ENCODE peak calls at places on chromosomes 4 and X, in eight cellular contexts. One of them, this sample, is unnamed.

GRCh38 chr4:8296491-8296890 is 26.9 kb downstream of the HTRA3 start:
- DNase-seq in endothelial cell: no peak
- DNase-seq in HFF-Myc: no peak
- DNase-seq in adrenal gland: no peak
- DNase-seq in GM13976: no peak
- DNase-seq in GM13977: no peak
- DNase-seq in pancreas: no peak
- DNase-seq in endothelial cell of umbilical vein: no peak
- DNase-seq in this sample: peak; percentile 19

GRCh38 chr4:40330536-40330935 is 4.6 kb upstream of the CHRNA9 start:
- DNase-seq in GM13977: no peak
- DNase-seq in endothelial cell of umbilical vein: peak; percentile 47
- DNase-seq in HFF-Myc: no peak
- DNase-seq in endothelial cell: no peak
- DNase-seq in pancreas: no peak
- DNase-seq in adrenal gland: no peak
- DNase-seq in GM13976: no peak
- DNase-seq in this sample: no peak

GRCh38 chrX:46953597-46953996 is 41.4 kb downstream of the JADE3 start:
- DNase-seq in endothelial cell of umbilical vein: peak; percentile 64
- DNase-seq in GM13977: no peak
- DNase-seq in endothelial cell: no peak
- DNase-seq in GM13976: peak; percentile 10
- DNase-seq in HFF-Myc: no peak
- DNase-seq in pancreas: no peak
- DNase-seq in adrenal gland: no peak
- DNase-seq in this sample: no peak

GRCh38 chr4:40629401-40630334 is at the start of gene RBM47:
- DNase-seq in endothelial cell of umbilical vein: peak; percentile 6
- DNase-seq in pancreas: peak; percentile 93
- DNase-seq in endothelial cell: peak; percentile 59
- DNase-seq in GM13976: peak; percentile 67
- DNase-seq in GM13977: peak; percentile 59
- DNase-seq in adrenal gland: peak; percentile 84
- DNase-seq in HFF-Myc: no peak
- DNase-seq in this sample: peak; percentile 73

GRCh38 chr4:26171953-26172352 is 148.9 kb upstream of the RBPJ start:
- DNase-seq in adrenal gland: no peak
- DNase-seq in GM13977: no peak
- DNase-seq in endothelial cell of umbilical vein: no peak
- DNase-seq in pancreas: no peak
- DNase-seq in HFF-Myc: no peak
- DNase-seq in GM13976: no peak
- DNase-seq in endothelial cell: no peak
- DNase-seq in this sample: no peak

GRCh38 chr4:3442959-3443749 is 1.4 kb downstream of the HGFAC start:
- DNase-seq in endothelial cell: peak; percentile 77
- DNase-seq in GM13977: peak; percentile 96
- DNase-seq in GM13976: peak; percentile 95
- DNase-seq in HFF-Myc: no peak
- DNase-seq in adrenal gland: peak; percentile 46
- DNase-seq in pancreas: peak; percentile 85
- DNase-seq in endothelial cell of umbilical vein: peak; percentile 27
- DNase-seq in this sample: no peak

GRCh38 chr4:110617095-110617494 is 5.8 kb downstream of the PITX2 start:
- DNase-seq in GM13977: no peak
- DNase-seq in pancreas: no peak
- DNase-seq in endothelial cell: no peak
- DNase-seq in endothelial cell of umbilical vein: no peak
- DNase-seq in adrenal gland: no peak
- DNase-seq in HFF-Myc: no peak
- DNase-seq in GM13976: no peak
- DNase-seq in this sample: no peak

GRCh38 chrX:78708171-78708570 is 39.3 kb upstream of the LPAR4 start:
- DNase-seq in endothelial cell: peak; percentile 4
- DNase-seq in adrenal gland: no peak
- DNase-seq in HFF-Myc: peak; percentile 16
- DNase-seq in pancreas: no peak
- DNase-seq in GM13976: no peak
- DNase-seq in endothelial cell of umbilical vein: peak; percentile 33
- DNase-seq in GM13977: peak; percentile 6
- DNase-seq in this sample: no peak

GRCh38 chr4:130479020-130479419 is 1383.1 kb downstream of the C4orf33 start:
- DNase-seq in endothelial cell: no peak
- DNase-seq in GM13976: no peak
- DNase-seq in HFF-Myc: no peak
- DNase-seq in pancreas: no peak
- DNase-seq in endothelial cell of umbilical vein: no peak
- DNase-seq in GM13977: no peak
- DNase-seq in adrenal gland: no peak
- DNase-seq in this sample: no peak

GRCh38 chrX:10855845-10856244 is 235.5 kb upstream of the MID1 start:
- DNase-seq in pancreas: no peak
- DNase-seq in endothelial cell of umbilical vein: no peak
- DNase-seq in GM13977: no peak
- DNase-seq in GM13976: no peak
- DNase-seq in HFF-Myc: no peak
- DNase-seq in endothelial cell: no peak
- DNase-seq in adrenal gland: no peak
- DNase-seq in this sample: no peak

DNA sequence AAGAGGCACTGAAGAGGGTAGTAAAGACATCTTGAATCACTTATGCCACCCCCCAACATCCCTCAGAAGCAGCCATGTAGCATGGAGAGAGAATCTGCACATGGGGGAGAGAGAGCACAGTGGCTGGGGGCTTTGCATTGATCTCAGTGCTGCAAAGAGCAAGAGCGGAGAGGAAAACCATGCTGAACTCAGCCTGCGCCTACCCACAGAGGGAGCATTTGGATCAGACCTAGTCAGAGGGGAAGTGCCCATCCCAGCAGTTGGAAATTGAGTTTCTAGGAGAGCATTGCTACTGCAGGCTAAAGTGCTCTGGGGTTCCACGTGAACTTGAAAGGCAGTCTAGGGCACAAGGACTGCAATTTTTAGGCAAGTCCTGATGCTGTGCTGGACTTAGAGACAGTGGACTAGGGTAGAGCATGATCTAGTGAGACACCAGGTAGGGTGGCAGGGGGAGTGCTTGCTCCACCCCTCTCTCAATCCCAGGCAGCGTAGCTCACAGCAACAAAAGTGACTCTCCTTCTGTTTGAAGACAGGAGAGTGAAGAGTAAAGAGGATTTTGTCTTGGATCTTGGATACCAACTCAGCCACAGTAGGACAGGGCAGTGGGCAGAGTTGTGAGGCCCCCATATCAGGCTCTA is 9.0 kb upstream of the PROM1 start:
- DNase-seq in pancreas: no peak
- DNase-seq in HFF-Myc: no peak
- DNase-seq in GM13977: no peak
- DNase-seq in endothelial cell of umbilical vein: no peak
- DNase-seq in GM13976: no peak
- DNase-seq in endothelial cell: no peak
- DNase-seq in adrenal gland: no peak
- DNase-seq in this sample: no peak
- TF ChIP-seq CTCF in pancreas: no peak
- TF ChIP-seq CTCF in HFF-Myc: no peak
- TF ChIP-seq CTCF in GM13977: no peak
- TF ChIP-seq CTCF in endothelial cell of umbilical vein: no peak
- TF ChIP-seq CTCF in GM13976: no peak
- TF ChIP-seq CTCF in endothelial cell: no peak
- TF ChIP-seq CTCF in adrenal gland: no peak
- TF ChIP-seq CTCF in this sample: no peak

DNA sequence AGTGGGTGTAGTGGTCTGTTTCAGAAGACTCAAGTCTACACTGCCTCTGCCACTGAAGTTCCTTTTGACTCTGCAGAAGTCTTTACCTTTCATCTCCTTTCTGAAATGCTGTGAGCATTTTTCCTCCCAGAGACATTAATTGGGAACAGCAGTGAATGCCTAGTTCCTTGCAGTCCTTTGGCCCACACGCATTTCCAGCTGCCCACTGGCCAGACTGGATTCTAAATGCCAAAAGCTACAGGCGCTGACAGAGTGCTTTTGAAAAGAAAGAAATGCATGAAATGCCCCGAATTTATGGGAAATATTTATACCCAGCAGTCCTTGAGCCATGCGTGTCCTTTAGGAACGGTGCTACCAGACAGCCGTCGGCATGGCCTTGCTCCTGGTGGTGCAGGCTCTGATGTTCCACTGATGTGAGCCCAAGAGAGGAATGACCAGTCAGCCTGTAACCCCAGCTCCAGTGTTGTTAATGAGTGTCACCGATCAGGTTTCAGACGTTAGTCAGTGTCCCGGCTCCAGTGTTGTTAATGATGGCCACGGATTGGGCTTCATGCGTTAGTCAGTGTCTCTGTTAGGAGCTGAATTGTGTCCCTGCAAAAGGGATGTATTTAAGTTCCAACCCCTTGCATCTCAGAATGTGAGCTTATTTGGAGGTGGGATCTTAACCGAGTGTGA is 132.6 kb downstream of the TBL1X start:
- DNase-seq in endothelial cell: no peak
- DNase-seq in GM13977: no peak
- DNase-seq in endothelial cell of umbilical vein: no peak
- DNase-seq in HFF-Myc: no peak
- DNase-seq in GM13976: no peak
- DNase-seq in pancreas: no peak
- DNase-seq in adrenal gland: no peak
- DNase-seq in this sample: no peak
- TF ChIP-seq CTCF in endothelial cell: no peak
- TF ChIP-seq CTCF in GM13977: no peak
- TF ChIP-seq CTCF in endothelial cell of umbilical vein: no peak
- TF ChIP-seq CTCF in HFF-Myc: no peak
- TF ChIP-seq CTCF in GM13976: no peak
- TF ChIP-seq CTCF in pancreas: no peak
- TF ChIP-seq CTCF in adrenal gland: no peak
- TF ChIP-seq CTCF in this sample: no peak

DNA sequence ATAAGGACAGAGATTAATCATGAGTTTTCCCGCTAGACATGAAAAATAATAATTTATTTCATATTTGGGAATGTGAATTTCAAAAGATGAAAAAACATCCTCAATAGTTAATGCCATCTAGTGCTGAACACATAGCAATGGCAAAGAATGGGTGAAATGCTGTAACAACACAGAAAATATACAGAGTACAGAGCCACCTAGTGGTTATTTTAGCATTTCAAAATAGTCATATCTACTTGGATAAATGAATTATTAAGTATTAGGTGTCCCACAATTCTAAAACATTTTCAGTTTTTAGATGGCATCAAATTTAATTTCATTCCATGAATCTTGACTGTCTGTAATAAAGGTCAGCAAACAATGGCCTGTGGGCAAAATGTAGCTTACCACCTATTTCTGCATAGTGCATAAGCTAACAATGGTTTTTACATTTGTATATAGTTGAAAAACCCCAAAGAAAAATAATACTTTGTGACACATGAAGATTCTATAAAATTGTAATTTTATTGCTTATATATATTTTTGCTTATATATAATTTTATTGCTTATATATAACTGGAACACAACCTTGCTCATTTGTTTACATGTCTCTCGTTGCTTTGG is 99.3 kb upstream of the FAM47C start:
- DNase-seq in endothelial cell of umbilical vein: peak; percentile 19
- DNase-seq in HFF-Myc: no peak
- DNase-seq in GM13977: peak; percentile 12
- DNase-seq in pancreas: no peak
- DNase-seq in GM13976: peak; percentile 2
- DNase-seq in adrenal gland: no peak
- DNase-seq in endothelial cell: no peak
- DNase-seq in this sample: no peak
- TF ChIP-seq CTCF in endothelial cell of umbilical vein: peak; percentile 20
- TF ChIP-seq CTCF in HFF-Myc: no peak
- TF ChIP-seq CTCF in GM13977: peak; percentile 49
- TF ChIP-seq CTCF in pancreas: peak; percentile 48
- TF ChIP-seq CTCF in GM13976: peak; percentile 36
- TF ChIP-seq CTCF in adrenal gland: peak; percentile 64
- TF ChIP-seq CTCF in endothelial cell: peak; percentile 61
- TF ChIP-seq CTCF in this sample: peak; percentile 31

DNA sequence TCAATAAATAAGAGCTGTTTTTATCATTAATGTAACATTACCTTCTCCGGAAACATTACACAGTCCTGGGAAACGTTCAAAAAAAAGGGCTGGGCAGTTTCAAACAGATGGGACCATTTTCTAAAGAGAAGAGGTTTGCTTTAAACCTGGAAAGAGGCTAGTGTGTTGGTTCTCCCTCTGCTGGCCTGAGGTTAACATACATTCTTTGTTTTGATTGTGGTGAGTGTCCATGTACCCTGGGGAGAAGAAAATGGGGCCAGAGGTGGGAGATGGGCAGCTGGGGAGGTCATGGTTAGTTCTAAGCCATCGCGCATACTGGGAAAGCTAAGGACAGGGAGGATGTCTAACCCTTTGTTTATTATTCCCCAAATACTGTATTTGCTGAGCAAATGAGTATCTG is 194.7 kb downstream of the CPEB2 start:
- DNase-seq in pancreas: no peak
- DNase-seq in adrenal gland: no peak
- DNase-seq in HFF-Myc: no peak
- DNase-seq in GM13977: no peak
- DNase-seq in endothelial cell: peak; percentile 21
- DNase-seq in GM13976: no peak
- DNase-seq in endothelial cell of umbilical vein: peak; percentile 5
- DNase-seq in this sample: no peak
- TF ChIP-seq CTCF in pancreas: no peak
- TF ChIP-seq CTCF in adrenal gland: no peak
- TF ChIP-seq CTCF in HFF-Myc: peak; percentile 29
- TF ChIP-seq CTCF in GM13977: peak; percentile 5
- TF ChIP-seq CTCF in endothelial cell: no peak
- TF ChIP-seq CTCF in GM13976: no peak
- TF ChIP-seq CTCF in endothelial cell of umbilical vein: no peak
- TF ChIP-seq CTCF in this sample: no peak

GRCh38 chr4:17120761-17121160 is 222.3 kb upstream of the LDB2 start:
- DNase-seq in HFF-Myc: no peak
- DNase-seq in pancreas: no peak
- DNase-seq in adrenal gland: no peak
- DNase-seq in endothelial cell of umbilical vein: no peak
- DNase-seq in GM13976: no peak
- DNase-seq in endothelial cell: no peak
- DNase-seq in GM13977: no peak
- DNase-seq in this sample: no peak

GRCh38 chr4:17126306-17126978 is 228.0 kb upstream of the LDB2 start:
- DNase-seq in GM13977: no peak
- DNase-seq in pancreas: no peak
- DNase-seq in adrenal gland: no peak
- DNase-seq in endothelial cell: no peak
- DNase-seq in HFF-Myc: no peak
- DNase-seq in GM13976: no peak
- DNase-seq in endothelial cell of umbilical vein: no peak
- DNase-seq in this sample: no peak

GRCh38 chr4:17128268-17128667 is 229.8 kb upstream of the LDB2 start:
- DNase-seq in HFF-Myc: no peak
- DNase-seq in GM13976: no peak
- DNase-seq in pancreas: no peak
- DNase-seq in endothelial cell: no peak
- DNase-seq in adrenal gland: no peak
- DNase-seq in GM13977: no peak
- DNase-seq in endothelial cell of umbilical vein: no peak
- DNase-seq in this sample: no peak

DNA sequence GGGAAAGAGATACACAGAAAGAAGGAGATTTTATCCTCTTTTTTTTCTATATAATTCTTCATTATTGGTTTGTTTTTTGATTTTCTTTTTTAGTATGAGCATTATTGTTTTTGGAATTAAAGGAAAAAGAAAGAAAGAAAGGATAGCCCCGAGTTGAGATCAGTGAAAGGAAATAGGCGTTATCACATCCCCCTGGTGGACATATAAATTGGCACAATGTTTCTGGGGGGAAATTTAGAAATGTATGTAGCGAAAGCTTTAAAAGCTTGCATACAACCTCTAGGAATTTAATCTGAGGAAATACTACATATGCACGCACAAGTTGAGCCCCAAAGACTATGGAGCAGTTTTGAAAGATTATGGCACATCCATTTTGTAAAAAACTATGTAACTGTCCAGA is 226.3 kb upstream of the LDB2 start:
- DNase-seq in endothelial cell of umbilical vein: no peak
- DNase-seq in adrenal gland: no peak
- DNase-seq in endothelial cell: no peak
- DNase-seq in GM13977: no peak
- DNase-seq in pancreas: no peak
- DNase-seq in GM13976: no peak
- DNase-seq in HFF-Myc: no peak
- DNase-seq in this sample: no peak
- TF ChIP-seq CTCF in endothelial cell of umbilical vein: peak; percentile 14
- TF ChIP-seq CTCF in adrenal gland: no peak
- TF ChIP-seq CTCF in endothelial cell: peak; percentile 59
- TF ChIP-seq CTCF in GM13977: no peak
- TF ChIP-seq CTCF in pancreas: no peak
- TF ChIP-seq CTCF in GM13976: no peak
- TF ChIP-seq CTCF in HFF-Myc: peak; percentile 18
- TF ChIP-seq CTCF in this sample: no peak